ENCODE peak calls at places on chromosome 14, in four cellular contexts. W is Panc1, J is endothelial cell of umbilical vein, O is astrocyte. N is an unnamed sample. For H3K4me1, the result is how much of the 10 kb centered on the place peaks cover.

GRCh38 chr14:34302654-34303053 is 159.4 kb downstream of the SPTSSA start:
- DNase-seq in W (no peak), J (no peak), O (peak), N (peak)

GRCh38 chr14:20866963-20867362 is 24.2 kb upstream of the RNASE3 start:
- DNase-seq in W (no peak), J (peak), O (no peak), N (no peak)

GRCh38 chr14:73239463-73240241 is 2.3 kb downstream of the PAPLN start:
- DNase-seq in W (no peak), J (peak), O (peak), N (peak)

GRCh38 chr14:96370528-96370927 is 7.2 kb downstream of the GSKIP start:
- DNase-seq in W (no peak), J (no peak), O (no peak), N (no peak)

GRCh38 chr14:105499256-105500035 is 8.4 kb downstream of the TEDC1 start:
- DNase-seq in W (no peak), J (no peak), O (no peak), N (no peak)

GRCh38 chr14:22597771-22598098 is 365 bp upstream of the ABHD4 start:
- DNase-seq in W (no peak), J (no peak), O (no peak), N (no peak)

GRCh38 chr14:103016071-103016470 is 41.3 kb downstream of the CDC42BPB start:
- DNase-seq in W (no peak), J (no peak), O (no peak), N (no peak)

GRCh38 chr14:96177766-96178377 is 26.8 kb upstream of the BDKRB2 start:
- DNase-seq in W (no peak), J (no peak), O (no peak), N (no peak)

GRCh38 chr14:71720978-71721624 is 211.1 kb upstream of the RGS6 start:
- DNase-seq in W (peak), J (peak), O (peak), N (peak)

GRCh38 chr14:71478542-71478941 is 453.7 kb upstream of the RGS6 start:
- DNase-seq in W (no peak), J (no peak), O (peak), N (peak)

GRCh38 chr14:58607571-58608317 is 30.0 kb upstream of the DACT1 start:
- DNase-seq in W (no peak), J (no peak), O (peak), N (peak)

GRCh38 chr14:23285530-23286019 is 357 bp downstream of the HOMEZ start:
- DNase-seq in W (no peak), J (no peak), O (no peak), N (no peak)

GRCh38 chr14:100067481-100067880 is 2.3 kb downstream of the EVL start:
- DNase-seq in W (no peak), J (no peak), O (no peak), N (no peak)

GRCh38 chr14:21070083-21070609 is at the start of gene ARHGEF40:
- DNase-seq in W (no peak), J (peak), O (peak), N (peak)

GRCh38 chr14:94539181-94539580 is 22.1 kb upstream of the SERPINA4 start:
- DNase-seq in W (no peak), J (no peak), O (no peak), N (no peak)

GRCh38 chr14:24349742-24350141 is 10.0 kb upstream of the RIPK3 start:
- DNase-seq in W (no peak), J (no peak), O (no peak), N (no peak)

GRCh38 chr14:56731187-56731586 is 79.1 kb downstream of the OTX2 start:
- DNase-seq in W (no peak), J (no peak), O (no peak), N (no peak)

GRCh38 chr14:32074887-32075572 is 2.1 kb upstream of the ARHGAP5 start:
- DNase-seq in W (no peak), J (no peak), O (peak), N (no peak)

GRCh38 chr14:63468273-63468672 is 74.9 kb downstream of the PPP2R5E start:
- DNase-seq in W (no peak), J (no peak), O (no peak), N (no peak)
- H3K4me1 ChIP-seq in W (under half), J (under half), O (under half), N (under half)

GRCh38 chr14:89307409-89307808 is 109.6 kb downstream of the FOXN3 start:
- DNase-seq in W (no peak), J (no peak), O (no peak), N (no peak)

GRCh38 chr14:89312937-89313336 is 104.1 kb downstream of the FOXN3 start:
- DNase-seq in W (no peak), J (no peak), O (no peak), N (no peak)

GRCh38 chr14:89310211-89310610 is 106.8 kb downstream of the FOXN3 start:
- DNase-seq in W (no peak), J (no peak), O (no peak), N (no peak)

GRCh38 chr14:89308232-89308959 is 108.6 kb downstream of the FOXN3 start:
- DNase-seq in W (no peak), J (no peak), O (no peak), N (peak)

GRCh38 chr14:89309670-89310177 is 107.3 kb downstream of the FOXN3 start:
- DNase-seq in W (no peak), J (no peak), O (no peak), N (no peak)
- H3K4me1 ChIP-seq in W (under half), J (under half), O (under half), N (under half)

DNA sequence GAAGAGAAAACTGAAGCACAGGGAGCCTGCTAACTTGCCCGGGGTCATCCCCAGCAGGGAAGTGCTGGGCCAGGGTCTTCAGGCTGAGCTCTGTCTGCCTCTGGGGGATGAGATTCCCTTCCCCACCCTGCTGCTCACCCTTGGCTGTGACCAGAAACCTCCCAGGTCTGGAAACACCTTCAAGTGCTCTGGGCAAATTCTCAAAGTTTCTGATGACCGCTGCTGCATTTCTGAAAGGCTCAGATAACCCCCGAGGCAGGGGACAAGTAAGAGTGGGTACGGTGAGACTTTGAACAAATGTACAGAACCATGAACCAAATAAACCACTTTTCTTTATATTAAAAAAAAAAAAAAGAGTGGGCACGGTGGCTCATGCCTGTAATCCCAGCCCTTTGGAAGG is 41.3 kb downstream of the LTBP2 start:
- DNase-seq in W (no peak), J (no peak), O (no peak), N (no peak)
- H3K4me1 ChIP-seq in W (under half), J (half or more), O (half or more), N (half or more)

GRCh38 chr14:93319958-93320357 is 12.9 kb downstream of the BTBD7 start:
- DNase-seq in W (no peak), J (no peak), O (no peak), N (no peak)

GRCh38 chr14:93318927-93319326 is 13.9 kb downstream of the BTBD7 start:
- DNase-seq in W (no peak), J (no peak), O (peak), N (peak)

GRCh38 chr14:93320489-93320888 is 12.3 kb downstream of the BTBD7 start:
- DNase-seq in W (no peak), J (no peak), O (peak), N (peak)

GRCh38 chr14:93317836-93318807 is 14.7 kb downstream of the BTBD7 start:
- DNase-seq in W (no peak), J (peak), O (peak), N (peak)

GRCh38 chr14:93319494-93319893 is 13.3 kb downstream of the BTBD7 start:
- DNase-seq in W (no peak), J (no peak), O (no peak), N (no peak)
- H3K4me1 ChIP-seq in W (under half), J (under half), O (under half), N (under half)